ENCODE peak calls at places on chromosomes 5 and 9, in four cellular contexts. One of them, this sample, is unnamed.

GRCh38 chr9:126705311-126705766 is 91.6 kb downstream of the LMX1B start:
- DNase-seq in IMR-90: peak
- DNase-seq in cardiac fibroblast: peak
- DNase-seq in cardiac muscle cell: peak
- DNase-seq in this sample: peak

GRCh38 chr5:179865471-179866240 is 7.0 kb upstream of the MRNIP start:
- DNase-seq in IMR-90: no peak
- DNase-seq in cardiac fibroblast: no peak
- DNase-seq in cardiac muscle cell: no peak
- DNase-seq in this sample: no peak

GRCh38 chr5:142327111-142327842 is 2.5 kb upstream of the SPRY4 start:
- DNase-seq in IMR-90: peak
- DNase-seq in cardiac fibroblast: peak
- DNase-seq in cardiac muscle cell: peak
- DNase-seq in this sample: no peak

GRCh38 chr5:179475211-179475840 is 75.0 kb upstream of the RUFY1 start:
- DNase-seq in IMR-90: no peak
- DNase-seq in cardiac fibroblast: peak
- DNase-seq in cardiac muscle cell: peak
- DNase-seq in this sample: no peak

GRCh38 chr5:139765409-139766217 is 30.0 kb upstream of the PSD2 start:
- DNase-seq in IMR-90: peak
- DNase-seq in cardiac fibroblast: peak
- DNase-seq in cardiac muscle cell: peak
- DNase-seq in this sample: peak

GRCh38 chr5:30401479-30402058 is 791.9 kb upstream of the CDH6 start:
- DNase-seq in IMR-90: peak
- DNase-seq in cardiac fibroblast: peak
- DNase-seq in cardiac muscle cell: peak
- DNase-seq in this sample: no peak

GRCh38 chr5:173673295-173674170 is 57.1 kb upstream of the BOD1 start:
- DNase-seq in IMR-90: no peak
- DNase-seq in cardiac fibroblast: no peak
- DNase-seq in cardiac muscle cell: no peak
- DNase-seq in this sample: no peak

GRCh38 chr9:121699271-121700164 is 48.1 kb downstream of the DAB2IP start:
- DNase-seq in IMR-90: peak
- DNase-seq in cardiac fibroblast: peak
- DNase-seq in cardiac muscle cell: peak
- DNase-seq in this sample: peak

GRCh38 chr9:134689320-134690181 is 47.9 kb downstream of the COL5A1 start:
- DNase-seq in IMR-90: peak
- DNase-seq in cardiac fibroblast: peak
- DNase-seq in cardiac muscle cell: peak
- DNase-seq in this sample: no peak

GRCh38 chr5:160312139-160312959 is at the start of gene CCNJL:
- DNase-seq in IMR-90: peak
- DNase-seq in cardiac fibroblast: peak
- DNase-seq in cardiac muscle cell: peak
- DNase-seq in this sample: peak

GRCh38 chr5:27598576-27598975 is 560.2 kb upstream of the CDH9 start:
- DNase-seq in IMR-90: no peak
- DNase-seq in cardiac fibroblast: peak
- DNase-seq in cardiac muscle cell: peak
- DNase-seq in this sample: no peak

GRCh38 chr5:124735169-124735858 is 11.1 kb downstream of the ZNF608 start:
- DNase-seq in IMR-90: no peak
- DNase-seq in cardiac fibroblast: peak
- DNase-seq in cardiac muscle cell: peak
- DNase-seq in this sample: no peak

GRCh38 chr5:73297430-73297829 is 124.4 kb downstream of the TMEM174 start:
- DNase-seq in IMR-90: no peak
- DNase-seq in cardiac fibroblast: no peak
- DNase-seq in cardiac muscle cell: no peak
- DNase-seq in this sample: no peak
- TF ChIP-seq CTCF in IMR-90: no peak
- TF ChIP-seq CTCF in cardiac fibroblast: no peak
- TF ChIP-seq CTCF in cardiac muscle cell: no peak
- TF ChIP-seq CTCF in this sample: no peak

GRCh38 chr5:132503244-132503643 is 12.7 kb upstream of the IRF1 start:
- DNase-seq in IMR-90: no peak
- DNase-seq in cardiac fibroblast: no peak
- DNase-seq in cardiac muscle cell: no peak
- DNase-seq in this sample: no peak

GRCh38 chr5:132501961-132502931 is 11.7 kb upstream of the IRF1 start:
- DNase-seq in IMR-90: peak
- DNase-seq in cardiac fibroblast: no peak
- DNase-seq in cardiac muscle cell: no peak
- DNase-seq in this sample: no peak

GRCh38 chr5:132500931-132501628 is 10.5 kb upstream of the IRF1 start:
- DNase-seq in IMR-90: peak
- DNase-seq in cardiac fibroblast: peak
- DNase-seq in cardiac muscle cell: peak
- DNase-seq in this sample: no peak

GRCh38 chr5:132500244-132500930 is 9.8 kb upstream of the IRF1 start:
- DNase-seq in IMR-90: no peak
- DNase-seq in cardiac fibroblast: no peak
- DNase-seq in cardiac muscle cell: no peak
- DNase-seq in this sample: no peak

GRCh38 chr5:132501629-132501956 is 11.0 kb upstream of the IRF1 start:
- DNase-seq in IMR-90: no peak
- DNase-seq in cardiac fibroblast: no peak
- DNase-seq in cardiac muscle cell: no peak
- DNase-seq in this sample: no peak
- TF ChIP-seq CTCF in IMR-90: no peak
- TF ChIP-seq CTCF in cardiac fibroblast: no peak
- TF ChIP-seq CTCF in cardiac muscle cell: no peak
- TF ChIP-seq CTCF in this sample: no peak

GRCh38 chr5:129902806-129903205 is 1.5 kb upstream of the CHSY3 start:
- DNase-seq in IMR-90: no peak
- DNase-seq in cardiac fibroblast: no peak
- DNase-seq in cardiac muscle cell: no peak
- DNase-seq in this sample: no peak

GRCh38 chr5:129904667-129905466 is 602 bp downstream of the CHSY3 start:
- DNase-seq in IMR-90: no peak
- DNase-seq in cardiac fibroblast: peak
- DNase-seq in cardiac muscle cell: peak
- DNase-seq in this sample: no peak

GRCh38 chr5:129903466-129904101 is 681 bp upstream of the CHSY3 start:
- DNase-seq in IMR-90: no peak
- DNase-seq in cardiac fibroblast: no peak
- DNase-seq in cardiac muscle cell: no peak
- DNase-seq in this sample: no peak

GRCh38 chr5:129904102-129904666 is at the start of gene CHSY3:
- DNase-seq in IMR-90: peak
- DNase-seq in cardiac fibroblast: peak
- DNase-seq in cardiac muscle cell: peak
- DNase-seq in this sample: peak

DNA sequence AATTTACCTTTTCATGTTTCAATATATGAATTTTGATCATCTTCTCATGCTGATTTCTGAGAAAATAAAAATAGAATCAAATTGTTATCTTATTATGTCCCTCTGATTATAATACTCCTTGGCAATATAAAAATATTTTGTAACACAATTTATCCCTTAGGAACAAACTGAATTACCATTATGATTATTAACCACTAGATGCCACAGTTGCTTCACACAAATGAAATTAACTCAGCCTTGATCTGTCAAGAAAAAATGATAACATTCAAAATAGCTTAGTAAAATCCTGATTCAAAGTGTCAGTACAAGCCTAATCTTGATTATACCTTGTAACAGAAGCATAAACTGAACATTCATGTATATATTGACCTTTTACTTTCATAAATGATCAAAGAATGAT is 4.8 kb upstream of the CHSY3 start:
- DNase-seq in IMR-90: peak
- DNase-seq in cardiac fibroblast: peak
- DNase-seq in cardiac muscle cell: peak
- DNase-seq in this sample: no peak
- TF ChIP-seq CTCF in IMR-90: peak
- TF ChIP-seq CTCF in cardiac fibroblast: peak
- TF ChIP-seq CTCF in cardiac muscle cell: peak
- TF ChIP-seq CTCF in this sample: peak

DNA sequence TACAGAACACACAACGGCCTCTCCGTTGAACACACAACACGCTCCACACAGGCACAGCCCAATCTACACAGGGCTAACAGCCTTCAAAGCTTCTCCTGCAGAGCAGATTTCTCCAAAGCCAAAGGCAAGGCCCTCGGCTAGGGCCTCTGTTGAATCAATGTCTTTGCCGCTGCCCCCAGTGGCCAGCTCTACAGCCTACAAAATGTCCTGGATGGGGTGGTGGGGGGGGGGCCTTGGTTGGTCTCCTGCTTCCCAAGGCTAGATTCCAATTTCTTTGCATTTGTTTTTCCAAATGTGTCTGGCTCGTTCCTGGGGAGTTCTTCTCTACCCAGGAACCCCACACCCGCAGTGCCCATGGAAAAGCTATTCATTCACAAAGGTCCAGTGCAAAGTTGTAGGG is 167.2 kb downstream of the PAX5 start:
- DNase-seq in IMR-90: no peak
- DNase-seq in cardiac fibroblast: no peak
- DNase-seq in cardiac muscle cell: no peak
- DNase-seq in this sample: no peak
- TF ChIP-seq CTCF in IMR-90: no peak
- TF ChIP-seq CTCF in cardiac fibroblast: peak
- TF ChIP-seq CTCF in cardiac muscle cell: no peak
- TF ChIP-seq CTCF in this sample: no peak

This sample was measured in mesothelial cell of epicardium.